ENCODE peak calls at places on chromosome 16, in eight cellular contexts. One of them, this sample, is unnamed.

GRCh38 chr16:69179255-69180010 is 7.5 kb upstream of the SNTB2 start:
- DNase-seq in kidney epithelial cell: no peak
- DNase-seq in OCI-LY7: no peak
- DNase-seq in left ventricle myocardium inferior: peak; percentile 68
- DNase-seq in AG04450: peak; percentile 49
- DNase-seq in upper lobe of left lung: no peak
- DNase-seq in stomach: peak; percentile 87
- DNase-seq in GM10248: no peak
- DNase-seq in this sample: no peak

GRCh38 chr16:19291459-19291858 is 5.9 kb downstream of the CLEC19A start:
- DNase-seq in AG04450: no peak
- DNase-seq in left ventricle myocardium inferior: no peak
- DNase-seq in GM10248: no peak
- DNase-seq in stomach: no peak
- DNase-seq in upper lobe of left lung: no peak
- DNase-seq in OCI-LY7: no peak
- DNase-seq in kidney epithelial cell: no peak
- DNase-seq in this sample: no peak

GRCh38 chr16:12763517-12763916 is 40.2 kb downstream of the CPPED1 start:
- DNase-seq in kidney epithelial cell: no peak
- DNase-seq in AG04450: no peak
- DNase-seq in stomach: peak; percentile 70
- DNase-seq in left ventricle myocardium inferior: no peak
- DNase-seq in OCI-LY7: no peak
- DNase-seq in GM10248: no peak
- DNase-seq in upper lobe of left lung: no peak
- DNase-seq in this sample: no peak

GRCh38 chr16:2852731-2853507 is 5.1 kb downstream of the PRSS22 start:
- DNase-seq in kidney epithelial cell: no peak
- DNase-seq in stomach: no peak
- DNase-seq in upper lobe of left lung: peak; percentile 70
- DNase-seq in AG04450: no peak
- DNase-seq in left ventricle myocardium inferior: no peak
- DNase-seq in OCI-LY7: no peak
- DNase-seq in GM10248: no peak
- DNase-seq in this sample: no peak

GRCh38 chr16:83296505-83296904 is 511.3 kb upstream of the HSBP1 start:
- DNase-seq in AG04450: no peak
- DNase-seq in stomach: no peak
- DNase-seq in left ventricle myocardium inferior: no peak
- DNase-seq in upper lobe of left lung: no peak
- DNase-seq in GM10248: no peak
- DNase-seq in kidney epithelial cell: no peak
- DNase-seq in OCI-LY7: no peak
- DNase-seq in this sample: no peak

GRCh38 chr16:47461598-47462266 is 601 bp downstream of the PHKB start:
- DNase-seq in AG04450: no peak
- DNase-seq in GM10248: peak; percentile 35
- DNase-seq in kidney epithelial cell: no peak
- DNase-seq in OCI-LY7: peak; percentile 69
- DNase-seq in stomach: no peak
- DNase-seq in upper lobe of left lung: no peak
- DNase-seq in left ventricle myocardium inferior: no peak
- DNase-seq in this sample: no peak

GRCh38 chr16:80174416-80174815 is 366.4 kb upstream of the DYNLRB2 start:
- DNase-seq in stomach: no peak
- DNase-seq in OCI-LY7: no peak
- DNase-seq in left ventricle myocardium inferior: no peak
- DNase-seq in upper lobe of left lung: no peak
- DNase-seq in GM10248: no peak
- DNase-seq in AG04450: peak; percentile 74
- DNase-seq in kidney epithelial cell: peak; percentile 69
- DNase-seq in this sample: no peak

GRCh38 chr16:3256146-3256875 is at the start of gene MEFV:
- DNase-seq in OCI-LY7: no peak
- DNase-seq in GM10248: no peak
- DNase-seq in upper lobe of left lung: peak; percentile 61
- DNase-seq in stomach: no peak
- DNase-seq in left ventricle myocardium inferior: no peak
- DNase-seq in AG04450: no peak
- DNase-seq in kidney epithelial cell: no peak
- DNase-seq in this sample: no peak

GRCh38 chr16:58629681-58630640 is at the start of gene CNOT1:
- DNase-seq in left ventricle myocardium inferior: peak; percentile 98
- DNase-seq in upper lobe of left lung: peak; percentile 98
- DNase-seq in GM10248: peak; percentile 94
- DNase-seq in OCI-LY7: peak; percentile 99
- DNase-seq in stomach: peak; percentile 98
- DNase-seq in AG04450: peak; percentile 99
- DNase-seq in kidney epithelial cell: peak; percentile 98
- DNase-seq in this sample: peak; percentile 90

GRCh38 chr16:87318158-87318644 is 1.0 kb upstream of the C16orf95 start:
- DNase-seq in GM10248: no peak
- DNase-seq in AG04450: no peak
- DNase-seq in upper lobe of left lung: no peak
- DNase-seq in OCI-LY7: peak; percentile 13
- DNase-seq in left ventricle myocardium inferior: no peak
- DNase-seq in stomach: no peak
- DNase-seq in kidney epithelial cell: no peak
- DNase-seq in this sample: no peak

GRCh38 chr16:48172682-48173081 is 16.9 kb upstream of the ABCC12 start:
- DNase-seq in stomach: no peak
- DNase-seq in upper lobe of left lung: no peak
- DNase-seq in kidney epithelial cell: no peak
- DNase-seq in left ventricle myocardium inferior: no peak
- DNase-seq in GM10248: no peak
- DNase-seq in OCI-LY7: no peak
- DNase-seq in AG04450: no peak
- DNase-seq in this sample: no peak

GRCh38 chr16:54066451-54067056 is 220.0 kb downstream of the IRX3 start:
- DNase-seq in left ventricle myocardium inferior: no peak
- DNase-seq in GM10248: no peak
- DNase-seq in upper lobe of left lung: no peak
- DNase-seq in kidney epithelial cell: no peak
- DNase-seq in OCI-LY7: no peak
- DNase-seq in stomach: no peak
- DNase-seq in AG04450: no peak
- DNase-seq in this sample: no peak

GRCh38 chr16:22183901-22184614 is 21.8 kb downstream of the SDR42E2 start:
- DNase-seq in stomach: no peak
- DNase-seq in kidney epithelial cell: no peak
- DNase-seq in GM10248: peak; percentile 54
- DNase-seq in upper lobe of left lung: no peak
- DNase-seq in AG04450: no peak
- DNase-seq in OCI-LY7: peak; percentile 55
- DNase-seq in left ventricle myocardium inferior: no peak
- DNase-seq in this sample: no peak

GRCh38 chr16:80300876-80301275 is 239.9 kb upstream of the DYNLRB2 start:
- DNase-seq in OCI-LY7: no peak
- DNase-seq in AG04450: peak; percentile 18
- DNase-seq in stomach: no peak
- DNase-seq in kidney epithelial cell: peak; percentile 18
- DNase-seq in left ventricle myocardium inferior: no peak
- DNase-seq in GM10248: no peak
- DNase-seq in upper lobe of left lung: no peak
- DNase-seq in this sample: no peak

GRCh38 chr16:1634541-1634940 is 22.4 kb downstream of the CRAMP1 start:
- DNase-seq in GM10248: no peak
- DNase-seq in stomach: no peak
- DNase-seq in AG04450: no peak
- DNase-seq in upper lobe of left lung: no peak
- DNase-seq in OCI-LY7: no peak
- DNase-seq in left ventricle myocardium inferior: no peak
- DNase-seq in kidney epithelial cell: no peak
- DNase-seq in this sample: no peak

GRCh38 chr16:66052745-66053144 is 313.7 kb upstream of the CDH5 start:
- DNase-seq in left ventricle myocardium inferior: no peak
- DNase-seq in OCI-LY7: no peak
- DNase-seq in upper lobe of left lung: no peak
- DNase-seq in GM10248: no peak
- DNase-seq in stomach: no peak
- DNase-seq in kidney epithelial cell: no peak
- DNase-seq in AG04450: no peak
- DNase-seq in this sample: no peak

DNA sequence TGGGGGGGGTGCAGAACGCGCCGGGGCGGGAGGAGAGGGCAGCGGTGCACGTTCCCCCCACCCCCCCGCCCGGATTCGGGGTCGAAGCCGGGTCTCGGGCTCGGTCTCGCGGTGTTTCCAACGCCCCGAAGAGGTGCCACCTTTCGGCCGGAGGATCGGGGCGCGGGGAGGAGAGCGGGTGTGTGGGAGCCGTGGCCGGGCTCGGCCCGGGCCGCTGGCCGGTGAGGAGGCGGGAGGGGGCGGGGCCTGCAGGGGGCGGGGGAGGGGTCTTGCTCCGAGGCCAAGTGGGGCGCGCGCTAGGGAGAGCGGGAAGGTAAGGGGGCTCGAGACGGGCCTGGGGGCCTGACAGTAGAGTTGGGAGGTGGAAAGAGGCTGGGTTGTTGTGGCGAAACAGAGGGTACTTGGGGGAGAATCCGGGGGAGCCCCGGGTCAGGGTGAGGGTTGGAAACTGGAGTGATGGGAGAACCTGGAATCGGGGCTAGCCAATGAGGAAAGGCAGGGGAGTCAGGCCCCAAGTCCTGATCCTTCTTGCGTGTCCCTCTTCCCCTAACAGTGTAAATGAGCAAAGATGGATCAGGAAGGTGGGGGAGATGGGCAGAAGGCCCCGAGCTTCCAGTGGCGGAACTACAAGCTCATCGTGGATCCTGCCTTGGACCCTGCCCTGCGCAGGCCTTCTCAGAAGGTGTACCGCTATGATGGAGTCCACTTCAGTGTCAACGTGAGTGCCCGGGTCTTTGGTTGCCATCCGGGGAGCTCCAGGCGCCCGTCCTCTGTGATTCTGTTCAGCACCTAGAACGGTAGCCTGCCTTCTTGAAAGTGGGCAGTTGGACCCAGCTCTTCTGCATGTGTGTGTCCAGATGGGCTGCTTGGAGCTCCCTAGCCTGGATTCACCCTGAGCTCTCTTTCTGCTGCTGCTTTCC is 870 bp downstream of the SETD1A start:
- DNase-seq in left ventricle myocardium inferior: peak; percentile 43
- DNase-seq in upper lobe of left lung: no peak
- DNase-seq in stomach: peak; percentile 56
- DNase-seq in kidney epithelial cell: no peak
- DNase-seq in GM10248: peak; percentile 83
- DNase-seq in AG04450: no peak
- DNase-seq in OCI-LY7: peak; percentile 73
- DNase-seq in this sample: no peak
- TF ChIP-seq CTCF in left ventricle myocardium inferior: no peak
- TF ChIP-seq CTCF in upper lobe of left lung: no peak
- TF ChIP-seq CTCF in stomach: no peak
- TF ChIP-seq CTCF in kidney epithelial cell: no peak
- TF ChIP-seq CTCF in GM10248: no peak
- TF ChIP-seq CTCF in AG04450: no peak
- TF ChIP-seq CTCF in OCI-LY7: no peak
- TF ChIP-seq CTCF in this sample: no peak

GRCh38 chr16:17053536-17054160 is 417.1 kb downstream of the XYLT1 start:
- DNase-seq in GM10248: no peak
- DNase-seq in AG04450: no peak
- DNase-seq in stomach: no peak
- DNase-seq in OCI-LY7: peak; percentile 18
- DNase-seq in kidney epithelial cell: no peak
- DNase-seq in upper lobe of left lung: no peak
- DNase-seq in left ventricle myocardium inferior: no peak
- DNase-seq in this sample: no peak
- TF ChIP-seq CTCF in GM10248: peak; percentile 20
- TF ChIP-seq CTCF in AG04450: no peak
- TF ChIP-seq CTCF in stomach: no peak
- TF ChIP-seq CTCF in OCI-LY7: peak; percentile 63
- TF ChIP-seq CTCF in kidney epithelial cell: no peak
- TF ChIP-seq CTCF in upper lobe of left lung: no peak
- TF ChIP-seq CTCF in left ventricle myocardium inferior: no peak
- TF ChIP-seq CTCF in this sample: no peak

GRCh38 chr16:50607051-50607431 is 58.8 kb downstream of the NKD1 start:
- DNase-seq in OCI-LY7: no peak
- DNase-seq in stomach: no peak
- DNase-seq in AG04450: no peak
- DNase-seq in kidney epithelial cell: no peak
- DNase-seq in left ventricle myocardium inferior: no peak
- DNase-seq in upper lobe of left lung: no peak
- DNase-seq in GM10248: no peak
- DNase-seq in this sample: no peak
- TF ChIP-seq CTCF in OCI-LY7: no peak
- TF ChIP-seq CTCF in stomach: no peak
- TF ChIP-seq CTCF in AG04450: no peak
- TF ChIP-seq CTCF in kidney epithelial cell: no peak
- TF ChIP-seq CTCF in left ventricle myocardium inferior: no peak
- TF ChIP-seq CTCF in upper lobe of left lung: no peak
- TF ChIP-seq CTCF in GM10248: no peak
- TF ChIP-seq CTCF in this sample: no peak

GRCh38 chr16:17258077-17258599 is 212.6 kb downstream of the XYLT1 start:
- DNase-seq in kidney epithelial cell: no peak
- DNase-seq in upper lobe of left lung: no peak
- DNase-seq in stomach: no peak
- DNase-seq in OCI-LY7: no peak
- DNase-seq in GM10248: no peak
- DNase-seq in AG04450: no peak
- DNase-seq in left ventricle myocardium inferior: no peak
- DNase-seq in this sample: no peak
- TF ChIP-seq CTCF in kidney epithelial cell: no peak
- TF ChIP-seq CTCF in upper lobe of left lung: no peak
- TF ChIP-seq CTCF in stomach: no peak
- TF ChIP-seq CTCF in OCI-LY7: no peak
- TF ChIP-seq CTCF in GM10248: no peak
- TF ChIP-seq CTCF in AG04450: no peak
- TF ChIP-seq CTCF in left ventricle myocardium inferior: no peak
- TF ChIP-seq CTCF in this sample: no peak

This sample was measured in activated B cell treated with CpG ODN at 0.5 μM for 24 hours.